ENCODE peak calls at places on chromosome 2, in ten cellular contexts. X is HFFc6; V is NCI-H774; M is fibroblast of the aortic adventitia; S is neural progenitor cell; R is stimulated activated naive CD8-positive, alpha-beta T cell treated with anti-CD3 and anti-CD28 coated beads, Interleukin-15, Interleukin-2, amounts not matched to agents 100 U/mL and 50 U/mL, for 24 hours; D is substantia nigra; Q is Right ventricle myocardium superior; U is HuH-7.5; K is central memory CD4-positive, alpha-beta T cell. W is an unnamed sample.

GRCh38 chr2:65922794-65923193 is 490.4 kb upstream of the SPRED2 start:
- DNase-seq in X (no peak), V (no peak), M (no peak), S (no peak), R (no peak), D (no peak), Q (peak), U (no peak), K (no peak), W (no peak)

GRCh38 chr2:111704246-111704645 is 179.7 kb downstream of the ANAPC1 start:
- DNase-seq in X (peak), V (no peak), M (peak), S (no peak), R (peak), D (no peak), Q (no peak), U (no peak), K (no peak), W (no peak)

GRCh38 chr2:105895995-105896764 is 151.5 kb downstream of the NCK2 start:
- DNase-seq in X (no peak), V (no peak), M (no peak), S (no peak), R (no peak), D (no peak), Q (no peak), U (no peak), K (peak), W (no peak)

GRCh38 chr2:127645395-127646291 is at the start of gene GPR17:
- DNase-seq in X (no peak), V (no peak), M (no peak), S (no peak), R (no peak), D (peak), Q (peak), U (no peak), K (no peak), W (peak)

GRCh38 chr2:121173112-121173511 is 111.9 kb downstream of the TFCP2L1 start:
- DNase-seq in X (no peak), V (no peak), M (no peak), S (no peak), R (no peak), D (no peak), Q (no peak), U (no peak), K (no peak), W (no peak)

GRCh38 chr2:120434909-120435308 is 89.0 kb downstream of the INHBB start:
- DNase-seq in X (no peak), V (no peak), M (no peak), S (no peak), R (no peak), D (no peak), Q (no peak), U (no peak), K (no peak), W (no peak)

GRCh38 chr2:20444113-20444992 is 2.5 kb upstream of the RHOB start:
- DNase-seq in X (no peak), V (no peak), M (peak), S (peak), R (no peak), D (no peak), Q (no peak), U (no peak), K (no peak), W (no peak)

GRCh38 chr2:233917146-233917545 is at the start of gene TRPM8:
- DNase-seq in X (no peak), V (no peak), M (no peak), S (peak), R (no peak), D (no peak), Q (no peak), U (no peak), K (no peak), W (no peak)

GRCh38 chr2:65662654-65663432 is 230.4 kb upstream of the SPRED2 start:
- DNase-seq in X (peak), V (no peak), M (peak), S (no peak), R (no peak), D (no peak), Q (no peak), U (no peak), K (no peak), W (no peak)

GRCh38 chr2:189413249-189413648 is 28.0 kb upstream of the WDR75 start:
- DNase-seq in X (no peak), V (no peak), M (no peak), S (no peak), R (no peak), D (no peak), Q (no peak), U (no peak), K (no peak), W (no peak)

W was measured in anterior cingulate cortex.